ENCODE peak calls at places on chromosomes 12 and 14, in four cellular contexts. One of them, this sample, is unnamed.

GRCh38 chr14:79451601-79452000 is 759.7 kb downstream of the DIO2 start:
- DNase-seq in right atrium auricular region: no peak
- DNase-seq in left ventricle myocardium inferior: no peak
- DNase-seq in fibroblast of lung: no peak
- DNase-seq in this sample: no peak

GRCh38 chr12:24890048-24890447 is 58.9 kb downstream of the BCAT1 start:
- DNase-seq in left ventricle myocardium inferior: no peak
- DNase-seq in fibroblast of lung: no peak
- DNase-seq in right atrium auricular region: no peak
- DNase-seq in this sample: no peak

GRCh38 chr12:51421266-51421884 is 3.3 kb upstream of the SLC4A8 start:
- DNase-seq in right atrium auricular region: no peak
- DNase-seq in fibroblast of lung: peak; percentile 53
- DNase-seq in left ventricle myocardium inferior: no peak
- DNase-seq in this sample: peak; percentile 8

GRCh38 chr14:68444449-68445168 is 348.3 kb downstream of the ZFP36L1 start:
- DNase-seq in left ventricle myocardium inferior: peak; percentile 45
- DNase-seq in fibroblast of lung: peak; percentile 79
- DNase-seq in right atrium auricular region: no peak
- DNase-seq in this sample: no peak

GRCh38 chr14:34700622-34701130 is 13.7 kb downstream of the CFL2 start:
- DNase-seq in right atrium auricular region: no peak
- DNase-seq in fibroblast of lung: no peak
- DNase-seq in left ventricle myocardium inferior: no peak
- DNase-seq in this sample: no peak

GRCh38 chr12:32457251-32458025 is 58.1 kb downstream of the FGD4 start:
- DNase-seq in right atrium auricular region: no peak
- DNase-seq in left ventricle myocardium inferior: no peak
- DNase-seq in fibroblast of lung: peak; percentile 70
- DNase-seq in this sample: no peak

GRCh38 chr12:4909397-4909733 is 340 bp upstream of the KCNA1 start:
- DNase-seq in left ventricle myocardium inferior: no peak
- DNase-seq in right atrium auricular region: no peak
- DNase-seq in fibroblast of lung: peak; percentile 6
- DNase-seq in this sample: no peak

GRCh38 chr12:93712204-93712603 is 35.0 kb downstream of the CRADD start:
- DNase-seq in right atrium auricular region: no peak
- DNase-seq in left ventricle myocardium inferior: no peak
- DNase-seq in fibroblast of lung: no peak
- DNase-seq in this sample: no peak

GRCh38 chr12:96063046-96063445 is 27.7 kb upstream of the LTA4H start:
- DNase-seq in left ventricle myocardium inferior: no peak
- DNase-seq in right atrium auricular region: no peak
- DNase-seq in fibroblast of lung: peak; percentile 22
- DNase-seq in this sample: no peak

GRCh38 chr14:31137214-31137889 is 70.2 kb downstream of the HECTD1 start:
- DNase-seq in right atrium auricular region: no peak
- DNase-seq in fibroblast of lung: no peak
- DNase-seq in left ventricle myocardium inferior: no peak
- DNase-seq in this sample: no peak

GRCh38 chr14:56590535-56590951 is 10.9 kb downstream of the TMEM260 start:
- DNase-seq in right atrium auricular region: no peak
- DNase-seq in fibroblast of lung: peak; percentile 29
- DNase-seq in left ventricle myocardium inferior: peak; percentile 15
- DNase-seq in this sample: no peak

GRCh38 chr14:101363880-101364391 is 197.4 kb upstream of the DIO3 start:
- DNase-seq in fibroblast of lung: no peak
- DNase-seq in right atrium auricular region: no peak
- DNase-seq in left ventricle myocardium inferior: no peak
- DNase-seq in this sample: no peak

GRCh38 chr14:90698379-90698869 is 117.8 kb downstream of the TTC7B start:
- DNase-seq in right atrium auricular region: peak; percentile 86
- DNase-seq in left ventricle myocardium inferior: peak; percentile 78
- DNase-seq in fibroblast of lung: peak; percentile 74
- DNase-seq in this sample: no peak

GRCh38 chr14:64294672-64295413 is 672 bp upstream of the ESR2 start:
- DNase-seq in right atrium auricular region: no peak
- DNase-seq in left ventricle myocardium inferior: peak; percentile 68
- DNase-seq in fibroblast of lung: peak; percentile 46
- DNase-seq in this sample: peak; percentile 65

GRCh38 chr12:56872366-56872765 is 61.8 kb downstream of the SDR9C7 start:
- DNase-seq in left ventricle myocardium inferior: no peak
- DNase-seq in fibroblast of lung: no peak
- DNase-seq in right atrium auricular region: no peak
- DNase-seq in this sample: no peak

GRCh38 chr14:102363182-102363952 is 626 bp downstream of the TECPR2 start:
- DNase-seq in right atrium auricular region: peak; percentile 76
- DNase-seq in fibroblast of lung: peak; percentile 58
- DNase-seq in left ventricle myocardium inferior: peak; percentile 53
- DNase-seq in this sample: peak; percentile 2

GRCh38 chr12:34406996-34407300 is 384.7 kb downstream of the ALG10 start:
- DNase-seq in left ventricle myocardium inferior: no peak
- DNase-seq in right atrium auricular region: no peak
- DNase-seq in fibroblast of lung: no peak
- DNase-seq in this sample: no peak

GRCh38 chr12:107684029-107684790 is 1.4 kb upstream of the PWP1 start:
- DNase-seq in fibroblast of lung: peak; percentile 54
- DNase-seq in right atrium auricular region: no peak
- DNase-seq in left ventricle myocardium inferior: no peak
- DNase-seq in this sample: no peak

GRCh38 chr12:118038122-118038521 is 21.6 kb downstream of the RFC5 start:
- DNase-seq in left ventricle myocardium inferior: no peak
- DNase-seq in fibroblast of lung: no peak
- DNase-seq in right atrium auricular region: no peak
- DNase-seq in this sample: no peak

GRCh38 chr12:87870493-87870892 is 158.7 kb downstream of the C12orf50 start:
- DNase-seq in right atrium auricular region: no peak
- DNase-seq in fibroblast of lung: no peak
- DNase-seq in left ventricle myocardium inferior: no peak
- DNase-seq in this sample: no peak

GRCh38 chr12:29889737-29890136 is 106.0 kb upstream of the TMTC1 start:
- DNase-seq in left ventricle myocardium inferior: peak; percentile 28
- DNase-seq in right atrium auricular region: no peak
- DNase-seq in fibroblast of lung: peak; percentile 12
- DNase-seq in this sample: no peak

GRCh38 chr14:50222061-50222613 is 9.2 kb downstream of the SOS2 start:
- DNase-seq in fibroblast of lung: peak; percentile 23
- DNase-seq in left ventricle myocardium inferior: no peak
- DNase-seq in right atrium auricular region: no peak
- DNase-seq in this sample: no peak

GRCh38 chr14:105659935-105660527 is 133.6 kb downstream of the TMEM121 start:
- DNase-seq in right atrium auricular region: no peak
- DNase-seq in left ventricle myocardium inferior: no peak
- DNase-seq in fibroblast of lung: no peak
- DNase-seq in this sample: no peak

GRCh38 chr12:106091421-106091820 is 47.3 kb downstream of the NUAK1 start:
- DNase-seq in right atrium auricular region: no peak
- DNase-seq in left ventricle myocardium inferior: no peak
- DNase-seq in fibroblast of lung: peak; percentile 69
- DNase-seq in this sample: no peak

GRCh38 chr12:53062977-53063707 is 13.3 kb downstream of the TNS2 start:
- DNase-seq in right atrium auricular region: peak; percentile 59
- DNase-seq in left ventricle myocardium inferior: no peak
- DNase-seq in fibroblast of lung: no peak
- DNase-seq in this sample: no peak

GRCh38 chr12:1583421-1584078 is 10.8 kb downstream of the FBXL14 start:
- DNase-seq in right atrium auricular region: no peak
- DNase-seq in left ventricle myocardium inferior: no peak
- DNase-seq in fibroblast of lung: peak; percentile 79
- DNase-seq in this sample: peak; percentile 36

GRCh38 chr12:128796439-128797118 is 27.2 kb downstream of the SLC15A4 start:
- DNase-seq in fibroblast of lung: no peak
- DNase-seq in left ventricle myocardium inferior: no peak
- DNase-seq in right atrium auricular region: no peak
- DNase-seq in this sample: no peak

GRCh38 chr12:88889326-88890110 is 309.2 kb upstream of the KITLG start:
- DNase-seq in left ventricle myocardium inferior: no peak
- DNase-seq in right atrium auricular region: no peak
- DNase-seq in fibroblast of lung: peak; percentile 65
- DNase-seq in this sample: no peak

GRCh38 chr14:92164958-92165357 is 43.2 kb downstream of the CPSF2 start:
- DNase-seq in left ventricle myocardium inferior: no peak
- DNase-seq in fibroblast of lung: no peak
- DNase-seq in right atrium auricular region: no peak
- DNase-seq in this sample: no peak

GRCh38 chr14:72186461-72187035 is 254.3 kb downstream of the RGS6 start:
- DNase-seq in fibroblast of lung: no peak
- DNase-seq in right atrium auricular region: no peak
- DNase-seq in left ventricle myocardium inferior: no peak
- DNase-seq in this sample: no peak

GRCh38 chr14:74574706-74575105 is 37.3 kb downstream of the LTBP2 start:
- DNase-seq in left ventricle myocardium inferior: no peak
- DNase-seq in fibroblast of lung: no peak
- DNase-seq in right atrium auricular region: no peak
- DNase-seq in this sample: no peak

GRCh38 chr12:13210022-13210539 is 13.6 kb downstream of the EMP1 start:
- DNase-seq in left ventricle myocardium inferior: no peak
- DNase-seq in right atrium auricular region: no peak
- DNase-seq in fibroblast of lung: no peak
- DNase-seq in this sample: no peak
- H3K4me3 ChIP-seq in left ventricle myocardium inferior: no peak overlapping the region
- H3K4me3 ChIP-seq in right atrium auricular region: no peak overlapping the region
- H3K4me3 ChIP-seq in fibroblast of lung: no peak overlapping the region
- H3K4me3 ChIP-seq in this sample: no peak overlapping the region

DNA sequence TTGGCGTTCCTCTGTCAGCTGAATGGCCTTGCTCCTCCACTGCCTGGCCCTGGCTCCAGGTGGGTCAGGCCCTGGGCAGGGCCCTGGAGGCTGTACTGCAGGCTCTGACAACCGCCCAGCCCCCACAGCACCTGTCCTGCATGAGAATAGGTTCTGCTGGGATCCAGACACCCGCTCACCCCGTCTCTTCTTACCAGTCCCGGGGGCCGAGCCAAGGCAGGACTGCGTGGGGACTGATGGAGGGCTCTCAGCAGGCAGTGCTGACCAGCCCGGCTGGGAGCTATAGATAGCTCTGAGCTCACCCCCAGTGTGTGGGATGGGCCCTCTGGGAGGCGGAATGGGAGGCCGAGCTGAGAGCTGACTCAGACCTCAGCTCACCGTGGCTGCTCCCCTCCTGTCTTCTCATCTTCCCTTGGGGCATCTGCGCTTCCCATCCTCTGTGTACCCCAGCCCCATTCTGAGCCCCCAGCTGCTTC is 39.6 kb downstream of the TEAD4 start:
- DNase-seq in right atrium auricular region: peak; percentile 66
- DNase-seq in left ventricle myocardium inferior: peak; percentile 68
- DNase-seq in fibroblast of lung: peak; percentile 90
- DNase-seq in this sample: no peak
- H3K4me1 ChIP-seq in right atrium auricular region: no peaks in the 10 kb centered on the region
- H3K4me1 ChIP-seq in left ventricle myocardium inferior: peaks cover 19% of the 10 kb centered on the region
- H3K4me1 ChIP-seq in fibroblast of lung: peaks cover 2% of the 10 kb centered on the region
- H3K4me1 ChIP-seq in this sample: no peaks in the 10 kb centered on the region

GRCh38 chr12:31118831-31119530 is 45.3 kb downstream of the DDX11 start:
- DNase-seq in fibroblast of lung: no peak
- DNase-seq in left ventricle myocardium inferior: no peak
- DNase-seq in right atrium auricular region: no peak
- DNase-seq in this sample: no peak
- H3K4me3 ChIP-seq in fibroblast of lung: no peak overlapping the region
- H3K4me3 ChIP-seq in left ventricle myocardium inferior: peak overlapping the region; percentile 66
- H3K4me3 ChIP-seq in right atrium auricular region: peak overlapping the region; percentile 25
- H3K4me3 ChIP-seq in this sample: peak overlapping the region; percentile 66

GRCh38 chr14:67396381-67396965 is 15.5 kb downstream of the PLEK2 start:
- DNase-seq in right atrium auricular region: no peak
- DNase-seq in fibroblast of lung: peak; percentile 55
- DNase-seq in left ventricle myocardium inferior: no peak
- DNase-seq in this sample: no peak

GRCh38 chr14:67395876-67396189 is 16.1 kb downstream of the PLEK2 start:
- DNase-seq in right atrium auricular region: no peak
- DNase-seq in left ventricle myocardium inferior: no peak
- DNase-seq in fibroblast of lung: no peak
- DNase-seq in this sample: no peak

GRCh38 chr14:67395086-67395875 is 16.7 kb downstream of the PLEK2 start:
- DNase-seq in left ventricle myocardium inferior: no peak
- DNase-seq in fibroblast of lung: no peak
- DNase-seq in right atrium auricular region: no peak
- DNase-seq in this sample: no peak

GRCh38 chr14:67397536-67397935 is 14.4 kb downstream of the PLEK2 start:
- DNase-seq in fibroblast of lung: no peak
- DNase-seq in right atrium auricular region: no peak
- DNase-seq in left ventricle myocardium inferior: no peak
- DNase-seq in this sample: no peak

DNA sequence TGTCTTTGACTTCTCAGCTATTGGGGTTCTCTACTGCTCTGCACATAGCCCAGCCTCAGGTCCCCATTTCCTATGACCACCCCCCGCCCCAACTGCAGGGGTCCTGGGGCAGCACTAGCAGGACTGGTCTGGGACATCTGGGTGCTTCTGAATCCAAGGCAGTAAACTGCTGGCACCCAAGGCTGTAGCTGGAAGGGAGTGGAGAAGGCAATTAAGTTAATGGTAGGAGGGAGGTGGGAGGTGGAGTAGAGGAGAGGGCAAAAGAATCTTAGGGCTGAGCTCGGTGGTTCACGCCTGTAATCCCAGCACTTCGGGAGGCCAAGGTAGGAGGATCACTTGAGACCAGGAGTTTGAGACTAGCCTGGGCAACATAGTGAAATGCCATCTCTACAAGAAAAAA is 11.5 kb downstream of the PLEK2 start:
- DNase-seq in left ventricle myocardium inferior: no peak
- DNase-seq in fibroblast of lung: no peak
- DNase-seq in right atrium auricular region: no peak
- DNase-seq in this sample: no peak
- H3K4me1 ChIP-seq in left ventricle myocardium inferior: no peaks in the 10 kb centered on the region
- H3K4me1 ChIP-seq in fibroblast of lung: no peaks in the 10 kb centered on the region
- H3K4me1 ChIP-seq in right atrium auricular region: no peaks in the 10 kb centered on the region
- H3K4me1 ChIP-seq in this sample: no peaks in the 10 kb centered on the region

DNA sequence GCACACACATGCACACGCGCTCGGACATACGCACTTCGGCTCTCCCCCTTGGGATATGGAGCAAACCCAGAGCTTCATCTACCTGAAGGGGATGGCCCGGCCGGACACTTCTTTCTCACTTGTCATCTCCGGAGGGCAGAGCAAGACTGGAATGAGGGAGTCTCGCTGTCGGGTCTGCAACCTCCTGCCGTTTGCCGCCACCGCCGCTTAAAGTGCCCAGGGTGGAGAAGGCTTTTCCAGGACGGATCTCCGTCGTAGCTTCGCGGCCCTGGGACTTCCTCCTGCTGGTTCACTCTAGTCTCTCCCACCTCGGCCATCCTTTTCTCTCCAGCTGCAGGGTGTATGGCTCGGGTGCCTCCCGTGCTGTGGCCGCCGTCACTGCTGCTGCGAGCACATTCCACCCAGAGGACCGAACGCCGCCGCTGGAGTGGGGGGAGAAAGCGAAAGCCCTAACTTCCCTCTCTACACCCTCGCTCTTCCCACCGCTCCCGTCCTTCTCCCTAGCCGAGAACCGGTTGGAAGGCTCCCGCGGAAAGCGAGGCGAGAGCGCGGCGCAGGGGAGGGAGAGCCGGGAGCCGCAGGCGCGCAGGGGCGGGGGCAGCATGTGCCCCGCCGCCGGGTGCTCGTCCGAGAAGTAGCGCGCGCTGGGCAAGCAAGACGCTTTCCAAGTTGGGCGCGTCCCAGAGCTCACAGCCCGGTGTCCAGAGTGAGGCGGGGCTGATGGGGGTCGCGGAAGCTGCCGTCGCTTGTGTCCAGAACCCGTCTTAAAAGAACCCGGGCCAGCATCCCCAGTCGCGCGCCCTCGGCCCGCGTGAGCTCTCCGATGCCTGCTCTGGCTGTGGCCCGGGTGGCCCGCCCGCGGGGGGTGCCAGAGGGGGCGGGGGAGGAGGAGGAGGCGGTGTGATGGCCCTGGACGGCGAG is at the start of gene TRHDE:
- DNase-seq in right atrium auricular region: peak; percentile 59
- DNase-seq in fibroblast of lung: peak; percentile 79
- DNase-seq in left ventricle myocardium inferior: no peak
- DNase-seq in this sample: no peak
- H3K4me3 ChIP-seq in right atrium auricular region: peak within 1 kb of the TSS; percentile 31
- H3K4me3 ChIP-seq in fibroblast of lung: peak within 1 kb of the TSS; percentile 72
- H3K4me3 ChIP-seq in left ventricle myocardium inferior: peak within 1 kb of the TSS; percentile 66
- H3K4me3 ChIP-seq in this sample: no peak within 1 kb of the TSS

This sample was measured in effector memory CD4-positive, alpha-beta T cell.